ENCODE peak calls at places on chromosomes 1 and 21, in six cellular contexts. F is A549, S is endothelial cell of umbilical vein, Q is K562, U is HepG2, W is GM12878. L is an unnamed sample.

GRCh38 chr1:27970401-27970800 is 10.6 kb downstream of the XKR8 start:
- DNase-seq in S (no peak), W (no peak), Q (no peak), U (no peak), F (no peak), L (no peak)

GRCh38 chr1:11797525-11798216 is 8.1 kb downstream of the MTHFR start:
- DNase-seq in U (no peak), S (peak), W (no peak), F (no peak), Q (peak), L (no peak)

GRCh38 chr1:224340711-224341384 is 10.9 kb upstream of the NVL start:
- DNase-seq in S (peak), U (no peak), F (no peak), W (no peak), Q (no peak), L (peak)

GRCh38 chr21:39097335-39097861 is 85.9 kb downstream of the PSMG1 start:
- DNase-seq in Q (no peak), S (peak), W (no peak), U (no peak), F (no peak), L (no peak)

GRCh38 chr1:29581256-29581655 is 344.9 kb downstream of the PTPRU start:
- DNase-seq in S (no peak), W (no peak), Q (no peak), F (no peak), U (no peak), L (no peak)

GRCh38 chr1:179129702-179130473 is 48.0 kb downstream of the TOR3A start:
- DNase-seq in F (no peak), U (no peak), Q (no peak), S (peak), W (peak), L (peak)

GRCh38 chr1:176863613-176864012 is 300.9 kb downstream of the ASTN1 start:
- DNase-seq in W (no peak), S (no peak), U (no peak), F (no peak), Q (no peak), L (no peak)

GRCh38 chr1:67135354-67135753 is 584 bp upstream of the C1orf141 start:
- DNase-seq in W (no peak), U (no peak), F (no peak), S (no peak), Q (no peak), L (peak)

GRCh38 chr1:153866045-153866850 is 56.5 kb downstream of the GATAD2B start:
- DNase-seq in W (no peak), U (no peak), F (no peak), S (no peak), Q (no peak), L (no peak)

GRCh38 chr1:54506594-54506993 is 41.4 kb upstream of the ACOT11 start:
- DNase-seq in U (no peak), S (no peak), W (no peak), Q (no peak), F (no peak), L (peak)

GRCh38 chr1:227944066-227944930 is 3.4 kb downstream of the WNT9A start:
- DNase-seq in W (no peak), S (no peak), Q (no peak), F (no peak), U (no peak), L (no peak)

GRCh38 chr1:28296401-28297220 is 32.2 kb upstream of the MED18 start:
- DNase-seq in U (peak), F (no peak), Q (peak), W (no peak), S (no peak), L (no peak)

GRCh38 chr1:92459871-92460320 is 26.8 kb downstream of the GFI1 start:
- DNase-seq in U (no peak), Q (no peak), W (no peak), F (no peak), S (no peak), L (peak)

GRCh38 chr1:38190978-38191377 is 144.4 kb upstream of the POU3F1 start:
- DNase-seq in Q (no peak), F (no peak), U (no peak), S (no peak), W (peak), L (peak)

GRCh38 chr1:243582321-243582720 is 267.7 kb downstream of the AKT3 start:
- DNase-seq in U (no peak), S (peak), F (no peak), W (no peak), Q (no peak), L (no peak)

GRCh38 chr21:46006547-46007497 is 25.3 kb downstream of the COL6A1 start:
- DNase-seq in Q (no peak), F (no peak), W (no peak), S (no peak), U (no peak), L (no peak)

GRCh38 chr1:15952317-15953258 is 23.3 kb downstream of the ZBTB17 start:
- DNase-seq in Q (peak), S (peak), W (no peak), U (no peak), F (peak), L (peak)

GRCh38 chr1:226364129-226364899 is 43.6 kb downstream of the PARP1 start:
- DNase-seq in Q (no peak), S (no peak), U (no peak), F (no peak), W (no peak), L (no peak)

GRCh38 chr1:58971629-58972140 is 187.8 kb upstream of the JUN start:
- DNase-seq in U (peak), S (no peak), Q (no peak), W (no peak), F (no peak), L (no peak)
- TF ChIP-seq MYC in U (no peak), S (no peak), Q (peak), W (no peak), F (no peak), L (no peak)

GRCh38 chr1:93694833-93695232 is 13.2 kb upstream of the BCAR3 start:
- DNase-seq in S (no peak), W (no peak), Q (no peak), F (no peak), U (no peak), L (no peak)

GRCh38 chr1:93692001-93692400 is 10.4 kb upstream of the BCAR3 start:
- DNase-seq in S (peak), U (no peak), F (no peak), W (no peak), Q (no peak), L (no peak)

GRCh38 chr1:93694039-93694438 is 12.4 kb upstream of the BCAR3 start:
- DNase-seq in U (no peak), F (no peak), S (peak), Q (no peak), W (no peak), L (no peak)

GRCh38 chr1:93692451-93692861 is 10.8 kb upstream of the BCAR3 start:
- DNase-seq in U (no peak), Q (no peak), W (no peak), S (no peak), F (no peak), L (no peak)

GRCh38 chr1:93692983-93693591 is 11.4 kb upstream of the BCAR3 start:
- DNase-seq in F (peak), Q (no peak), S (peak), U (peak), W (peak), L (no peak)
- TF ChIP-seq CTCF in F (no peak), Q (no peak), S (no peak), U (no peak), W (no peak), L (no peak)

GRCh38 chr1:2125375-2126211 is 69.0 kb downstream of the FAAP20 start:
- DNase-seq in F (no peak), W (no peak), U (no peak), S (no peak), Q (no peak), L (no peak)

GRCh38 chr1:2115922-2116341 is 65.7 kb downstream of the PRKCZ start:
- DNase-seq in Q (no peak), W (no peak), U (no peak), S (no peak), F (no peak), L (no peak)

GRCh38 chr1:2124446-2125198 is 70.0 kb downstream of the FAAP20 start:
- DNase-seq in U (no peak), S (no peak), F (no peak), W (no peak), Q (no peak), L (no peak)

GRCh38 chr1:2119886-2120285 is 69.7 kb downstream of the PRKCZ start:
- DNase-seq in W (no peak), F (no peak), U (no peak), Q (no peak), S (no peak), L (no peak)

DNA sequence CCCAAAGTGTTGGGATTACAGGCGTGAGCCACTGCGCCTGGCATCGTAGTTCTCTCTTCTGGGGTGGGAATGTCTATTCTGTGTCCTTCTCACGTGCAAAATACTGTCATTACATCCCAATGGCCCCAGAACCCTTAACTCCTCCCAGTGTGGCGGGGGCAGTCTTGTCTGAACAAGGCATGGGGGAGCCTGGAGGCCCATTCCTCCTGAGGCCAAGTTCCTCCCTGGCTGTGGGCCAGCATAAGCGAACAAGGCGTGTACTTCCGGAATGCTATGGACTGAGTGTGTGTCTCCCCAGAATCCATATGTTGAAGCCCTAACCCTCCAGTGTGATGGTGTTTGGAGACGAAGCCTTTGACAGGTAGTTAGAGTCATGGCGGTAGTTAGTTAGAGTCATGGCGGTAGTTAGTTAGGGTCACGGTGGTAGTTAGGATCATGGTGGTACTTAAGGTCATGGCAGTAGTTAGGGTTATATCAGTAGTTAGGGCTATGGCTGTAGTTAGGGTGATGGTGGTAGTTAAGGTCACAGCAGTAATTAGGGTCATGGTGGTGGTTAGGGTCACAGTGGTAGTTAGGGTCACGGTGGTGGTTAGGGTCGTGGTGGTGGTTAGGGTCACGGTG is 71.0 kb downstream of the PRKCZ start:
- DNase-seq in S (no peak), Q (no peak), U (no peak), W (no peak), F (no peak), L (no peak)
- TF ChIP-seq MYC in S (no peak), Q (no peak), U (no peak), W (no peak), F (no peak), L (no peak)

GRCh38 chr1:180631766-180632325 is at the start of gene XPR1:
- DNase-seq in W (peak), U (peak), F (peak), Q (peak), S (peak), L (peak)
- TF ChIP-seq CTCF in W (peak), U (peak), F (no peak), Q (peak), S (peak), L (no peak)

GRCh38 chr1:59544615-59545014 is 247.7 kb downstream of the FGGY start:
- DNase-seq in W (no peak), F (no peak), S (no peak), U (no peak), Q (no peak), L (no peak)

GRCh38 chr1:59539961-59540681 is 243.2 kb downstream of the FGGY start:
- DNase-seq in Q (no peak), W (no peak), F (no peak), S (no peak), U (no peak), L (no peak)

GRCh38 chr1:59541891-59542290 is 245.0 kb downstream of the FGGY start:
- DNase-seq in Q (no peak), F (no peak), S (no peak), U (no peak), W (no peak), L (no peak)

GRCh38 chr1:59543211-59543668 is 246.3 kb downstream of the FGGY start:
- DNase-seq in U (peak), S (no peak), Q (no peak), W (no peak), F (no peak), L (no peak)

GRCh38 chr1:59541161-59541560 is 244.3 kb downstream of the FGGY start:
- DNase-seq in U (no peak), F (no peak), S (no peak), Q (no peak), W (no peak), L (no peak)
- TF ChIP-seq MYC in U (no peak), F (no peak), S (no peak), Q (no peak), W (no peak), L (no peak)

GRCh38 chr1:158203693-158204457 is 23.2 kb downstream of the CD1D start:
- DNase-seq in Q (peak), F (peak), S (peak), U (peak), W (peak), L (peak)
- TF ChIP-seq CTCF in Q (peak), F (peak), S (peak), U (peak), W (peak), L (peak)

GRCh38 chr1:60950431-60951068 is 131.8 kb upstream of the NFIA start:
- DNase-seq in Q (no peak), U (no peak), S (no peak), F (no peak), W (no peak), L (no peak)
- TF ChIP-seq MYC in Q (no peak), U (no peak), S (no peak), F (no peak), W (no peak), L (no peak)

DNA sequence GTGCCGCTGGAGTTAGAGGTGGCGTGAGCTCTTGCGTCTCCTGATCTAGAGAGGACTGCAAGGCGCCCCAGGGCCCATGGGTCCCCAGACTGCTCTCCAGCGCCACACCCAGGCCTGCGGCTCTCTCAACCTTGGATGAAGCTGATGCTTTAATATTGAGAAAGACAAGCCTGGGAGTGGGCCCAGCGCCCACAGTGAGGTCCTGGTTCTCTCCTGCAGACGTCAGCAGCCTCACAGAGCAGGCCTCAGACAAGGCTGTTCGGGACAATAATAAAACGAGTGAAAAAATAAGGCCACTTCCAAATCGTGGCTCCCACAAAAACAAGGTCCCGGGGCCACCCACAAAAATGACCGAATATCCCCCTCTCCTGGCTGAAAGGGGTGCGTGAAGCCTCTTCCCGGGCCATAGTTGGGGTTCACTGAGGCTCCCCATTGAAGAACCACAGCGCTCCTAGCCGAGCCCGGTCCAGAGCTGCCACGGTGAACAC is 6.0 kb upstream of the DNMT3L start:
- DNase-seq in S (no peak), F (no peak), Q (peak), W (peak), U (peak), L (peak)
- TF ChIP-seq CTCF in S (no peak), F (no peak), Q (peak), W (peak), U (peak), L (no peak)

DNA sequence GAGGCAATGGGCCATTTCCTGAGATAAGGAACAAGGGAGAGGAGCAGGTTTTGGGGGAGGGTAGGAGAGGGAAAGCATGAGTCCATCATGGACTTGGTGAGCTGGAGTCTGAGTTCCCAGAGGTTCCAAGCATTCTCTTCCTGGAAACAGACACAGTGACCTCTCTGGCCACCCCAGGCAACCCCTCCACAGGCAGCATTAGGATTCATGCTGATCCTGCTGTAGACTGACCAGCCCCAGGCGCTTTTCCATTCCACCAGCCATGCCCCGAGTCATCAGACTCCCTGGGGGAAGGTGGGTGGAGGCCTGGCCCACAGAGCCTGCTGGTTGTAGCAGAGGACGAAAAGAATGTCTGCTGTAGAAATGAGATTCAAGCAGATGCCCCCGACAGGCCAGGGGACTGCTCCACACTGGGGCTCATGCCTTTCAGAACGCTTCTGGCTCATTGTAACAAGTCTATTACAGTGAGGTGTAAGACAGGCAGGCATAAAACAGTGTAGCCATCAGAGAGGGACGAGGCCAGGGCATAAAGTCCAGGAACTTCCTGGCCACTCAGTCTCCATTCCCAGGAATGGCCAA is 52.2 kb downstream of the KCND3 start:
- DNase-seq in F (no peak), U (no peak), S (no peak), Q (no peak), W (no peak), L (no peak)
- TF ChIP-seq MYC in F (no peak), U (no peak), S (no peak), Q (no peak), W (no peak), L (no peak)

DNA sequence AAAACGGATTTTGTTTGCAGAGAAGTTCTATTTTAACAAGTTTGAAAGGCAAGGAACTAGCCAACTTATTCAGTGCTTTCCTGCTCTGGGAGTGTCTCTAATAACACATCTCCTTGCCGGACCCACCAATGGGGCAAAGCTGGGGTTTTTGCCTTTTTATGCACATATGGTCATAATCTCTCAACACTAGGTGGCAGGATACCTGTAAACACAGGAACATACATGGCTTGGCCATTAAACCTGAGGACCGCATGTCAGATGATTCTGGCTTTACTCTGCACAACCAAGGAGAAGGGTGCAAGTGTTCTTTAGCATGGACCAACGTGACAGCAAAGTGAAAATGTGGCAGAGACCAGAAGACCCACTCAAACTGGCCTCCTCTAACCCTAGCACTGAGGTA is 4.9 kb downstream of the TMEM9 start:
- DNase-seq in S (peak), W (no peak), Q (peak), F (peak), U (peak), L (peak)
- TF ChIP-seq CTCF in S (peak), W (peak), Q (peak), F (peak), U (peak), L (peak)